ENCODE peak calls at places on chromosomes 13 and 19, in nine cellular contexts. X is effector memory CD4-positive, alpha-beta T cell; Y is hypothalamus; U is Peyer's patch; W is mucosa of descending colon; Z is endothelial cell; E is CD4-positive, CD25-positive, alpha-beta regulatory T cell; B is RPMI8226; K is activated CD8-positive, alpha-beta T cell treated with anti-CD3 and anti-CD28 coated beads, Interleukin-2, amount 10 ng/mL, durations not matched to agents 7 days and 5 days. A is an unnamed sample.

GRCh38 chr13:91311491-91311890 is 36.0 kb upstream of the MIR17HG start:
- DNase-seq in Z (no peak), B (no peak), K (no peak), E (no peak), U (no peak), Y (no peak), X (no peak), W (peak; percentile 21), A (no peak)

GRCh38 chr13:101749584-101749983 is 297.1 kb downstream of the ITGBL1 start:
- DNase-seq in W (no peak), X (no peak), E (no peak), B (no peak), U (no peak), Z (no peak), Y (no peak), K (no peak), A (no peak)

GRCh38 chr19:17209126-17210036 is 5.8 kb upstream of the USE1 start:
- DNase-seq in Z (peak; percentile 58), X (peak; percentile 14), K (peak; percentile 59), W (peak; percentile 56), Y (no peak), U (peak; percentile 45), E (peak; percentile 11), B (no peak), A (no peak)

GRCh38 chr19:33456845-33457220 is 64.8 kb downstream of the PEPD start:
- DNase-seq in K (no peak), B (no peak), E (no peak), U (no peak), X (no peak), W (no peak), Y (no peak), Z (no peak), A (no peak)

GRCh38 chr19:11195169-11195568 is 2.2 kb downstream of the KANK2 start:
- DNase-seq in Z (no peak), Y (no peak), B (no peak), W (no peak), U (no peak), E (no peak), K (peak; percentile 45), X (no peak), A (no peak)

GRCh38 chr13:107447591-107447990 is 767.7 kb downstream of the LIG4 start:
- DNase-seq in Y (no peak), W (no peak), E (no peak), K (no peak), X (no peak), B (no peak), Z (no peak), U (no peak), A (no peak)

GRCh38 chr13:104641309-104641708 is 1575.1 kb upstream of the SLC10A2 start:
- DNase-seq in E (no peak), Z (no peak), B (no peak), X (no peak), U (no peak), W (no peak), Y (no peak), K (no peak), A (peak; percentile 40)

GRCh38 chr19:3055741-3056453 is 6.4 kb downstream of the TLE5 start:
- DNase-seq in X (no peak), B (no peak), Z (no peak), U (no peak), Y (no peak), K (no peak), E (no peak), W (peak; percentile 83), A (peak; percentile 59)

GRCh38 chr19:44576843-44577565 is 36.4 kb upstream of the IGSF23 start:
- DNase-seq in Z (peak; percentile 23), U (no peak), W (no peak), E (no peak), X (no peak), K (peak; percentile 41), B (peak; percentile 43), Y (no peak), A (peak; percentile 82)

GRCh38 chr13:23928985-23929384 is 31.7 kb upstream of the C1QTNF9B start:
- DNase-seq in Z (no peak), E (no peak), B (no peak), K (no peak), W (no peak), U (no peak), X (no peak), Y (no peak), A (no peak)

GRCh38 chr13:95201814-95202521 is 99.3 kb downstream of the ABCC4 start:
- DNase-seq in Y (no peak), Z (no peak), K (no peak), U (no peak), X (no peak), E (no peak), B (no peak), W (no peak), A (peak; percentile 31)

GRCh38 chr19:16571689-16572331 is 405 bp downstream of the SLC35E1 start:
- DNase-seq in Z (peak; percentile 24), X (no peak), E (no peak), W (no peak), U (peak; percentile 48), B (peak; percentile 58), Y (no peak), K (peak; percentile 65), A (peak; percentile 26)

GRCh38 chr13:86567119-86567518 is 767.9 kb upstream of the SLITRK6 start:
- DNase-seq in K (no peak), B (peak; percentile 8), U (no peak), E (no peak), W (no peak), Z (no peak), Y (no peak), X (no peak), A (no peak)

GRCh38 chr13:77554079-77554478 is 18.6 kb downstream of the SCEL start:
- DNase-seq in B (no peak), K (no peak), W (no peak), U (no peak), Z (no peak), E (no peak), X (no peak), Y (no peak), A (no peak)

GRCh38 chr19:43562698-43563241 is 12.6 kb downstream of the XRCC1 start:
- DNase-seq in W (peak; percentile 76), K (peak; percentile 87), Z (no peak), E (peak; percentile 54), U (peak; percentile 83), B (peak; percentile 52), Y (peak; percentile 23), X (peak; percentile 71), A (peak; percentile 61)

GRCh38 chr19:21143846-21144245 is 2.0 kb downstream of the ZNF431 start:
- DNase-seq in Z (no peak), X (no peak), E (no peak), W (no peak), Y (no peak), K (no peak), U (no peak), B (no peak), A (no peak)

GRCh38 chr13:32676242-32676641 is 90.0 kb downstream of the PDS5B start:
- DNase-seq in B (no peak), U (no peak), K (no peak), E (no peak), Z (no peak), W (no peak), Y (no peak), X (no peak), A (no peak)

GRCh38 chr19:15149704-15150103 is 42.5 kb downstream of the SYDE1 start:
- DNase-seq in U (no peak), K (no peak), Z (no peak), E (no peak), X (no peak), Y (no peak), W (no peak), B (no peak), A (no peak)